ENCODE peak calls at places on chromosomes 16 and 17, in five cellular contexts. One of them, this sample, is unnamed.

GRCh38 chr17:40448639-40449261 is 5.5 kb downstream of the IGFBP4 start:
- DNase-seq in upper lobe of right lung: peak
- DNase-seq in suprapubic skin: no peak
- DNase-seq in CD4-positive, alpha-beta T cell: no peak
- DNase-seq in neural progenitor cell: no peak
- DNase-seq in this sample: no peak

GRCh38 chr17:80095038-80095843 is 6.1 kb upstream of the GAA start:
- DNase-seq in upper lobe of right lung: no peak
- DNase-seq in suprapubic skin: no peak
- DNase-seq in CD4-positive, alpha-beta T cell: no peak
- DNase-seq in neural progenitor cell: no peak
- DNase-seq in this sample: no peak

GRCh38 chr17:28493467-28493866 is 12.7 kb upstream of the FOXN1 start:
- DNase-seq in upper lobe of right lung: no peak
- DNase-seq in suprapubic skin: no peak
- DNase-seq in CD4-positive, alpha-beta T cell: no peak
- DNase-seq in neural progenitor cell: no peak
- DNase-seq in this sample: no peak

GRCh38 chr16:86979984-86980553 is 337.1 kb downstream of the C16orf95 start:
- DNase-seq in upper lobe of right lung: no peak
- DNase-seq in suprapubic skin: no peak
- DNase-seq in CD4-positive, alpha-beta T cell: no peak
- DNase-seq in neural progenitor cell: no peak
- DNase-seq in this sample: no peak

GRCh38 chr17:48561894-48562810 is 16.0 kb downstream of the HOXB4 start:
- DNase-seq in upper lobe of right lung: no peak
- DNase-seq in suprapubic skin: no peak
- DNase-seq in CD4-positive, alpha-beta T cell: no peak
- DNase-seq in neural progenitor cell: no peak
- DNase-seq in this sample: no peak

GRCh38 chr17:28810437-28810836 is 32.2 kb downstream of the FAM222B start:
- DNase-seq in upper lobe of right lung: no peak
- DNase-seq in suprapubic skin: no peak
- DNase-seq in CD4-positive, alpha-beta T cell: no peak
- DNase-seq in neural progenitor cell: no peak
- DNase-seq in this sample: no peak

GRCh38 chr16:57471852-57472664 is 9.6 kb downstream of the POLR2C start:
- DNase-seq in upper lobe of right lung: no peak
- DNase-seq in suprapubic skin: no peak
- DNase-seq in CD4-positive, alpha-beta T cell: no peak
- DNase-seq in neural progenitor cell: no peak
- DNase-seq in this sample: no peak

GRCh38 chr17:42311240-42312034 is 23.1 kb downstream of the STAT5A start:
- DNase-seq in upper lobe of right lung: peak
- DNase-seq in suprapubic skin: peak
- DNase-seq in CD4-positive, alpha-beta T cell: no peak
- DNase-seq in neural progenitor cell: peak
- DNase-seq in this sample: peak

GRCh38 chr16:30767767-30768465 is 5.8 kb downstream of the RNF40 start:
- DNase-seq in upper lobe of right lung: peak
- DNase-seq in suprapubic skin: no peak
- DNase-seq in CD4-positive, alpha-beta T cell: no peak
- DNase-seq in neural progenitor cell: no peak
- DNase-seq in this sample: no peak

GRCh38 chr17:10875411-10875810 is 37.5 kb upstream of the PIRT start:
- DNase-seq in upper lobe of right lung: no peak
- DNase-seq in suprapubic skin: no peak
- DNase-seq in CD4-positive, alpha-beta T cell: no peak
- DNase-seq in neural progenitor cell: peak
- DNase-seq in this sample: peak

GRCh38 chr17:48132375-48132774 is 24.8 kb downstream of the SNX11 start:
- DNase-seq in upper lobe of right lung: no peak
- DNase-seq in suprapubic skin: no peak
- DNase-seq in CD4-positive, alpha-beta T cell: no peak
- DNase-seq in neural progenitor cell: no peak
- DNase-seq in this sample: no peak

GRCh38 chr17:32142857-32143524 is 689 bp downstream of the RHOT1 start:
- DNase-seq in upper lobe of right lung: peak
- DNase-seq in suprapubic skin: no peak
- DNase-seq in CD4-positive, alpha-beta T cell: no peak
- DNase-seq in neural progenitor cell: peak
- DNase-seq in this sample: no peak

GRCh38 chr16:57732011-57732410 is 3.6 kb upstream of the KATNB1 start:
- DNase-seq in upper lobe of right lung: no peak
- DNase-seq in suprapubic skin: no peak
- DNase-seq in CD4-positive, alpha-beta T cell: no peak
- DNase-seq in neural progenitor cell: no peak
- DNase-seq in this sample: no peak

GRCh38 chr17:29867643-29868181 is 62.3 kb downstream of the SSH2 start:
- DNase-seq in upper lobe of right lung: no peak
- DNase-seq in suprapubic skin: no peak
- DNase-seq in CD4-positive, alpha-beta T cell: no peak
- DNase-seq in neural progenitor cell: no peak
- DNase-seq in this sample: no peak

GRCh38 chr17:78383725-78384471 is 5.4 kb downstream of the PGS1 start:
- DNase-seq in upper lobe of right lung: peak
- DNase-seq in suprapubic skin: no peak
- DNase-seq in CD4-positive, alpha-beta T cell: no peak
- DNase-seq in neural progenitor cell: no peak
- DNase-seq in this sample: no peak

GRCh38 chr17:13067629-13068303 is 49.9 kb upstream of the ELAC2 start:
- DNase-seq in upper lobe of right lung: no peak
- DNase-seq in suprapubic skin: no peak
- DNase-seq in CD4-positive, alpha-beta T cell: no peak
- DNase-seq in neural progenitor cell: no peak
- DNase-seq in this sample: no peak
- H3K27ac ChIP-seq in upper lobe of right lung: no peak
- H3K27ac ChIP-seq in suprapubic skin: no peak
- H3K27ac ChIP-seq in CD4-positive, alpha-beta T cell: no peak
- H3K27ac ChIP-seq in neural progenitor cell: no peak
- H3K27ac ChIP-seq in this sample: no peak

DNA sequence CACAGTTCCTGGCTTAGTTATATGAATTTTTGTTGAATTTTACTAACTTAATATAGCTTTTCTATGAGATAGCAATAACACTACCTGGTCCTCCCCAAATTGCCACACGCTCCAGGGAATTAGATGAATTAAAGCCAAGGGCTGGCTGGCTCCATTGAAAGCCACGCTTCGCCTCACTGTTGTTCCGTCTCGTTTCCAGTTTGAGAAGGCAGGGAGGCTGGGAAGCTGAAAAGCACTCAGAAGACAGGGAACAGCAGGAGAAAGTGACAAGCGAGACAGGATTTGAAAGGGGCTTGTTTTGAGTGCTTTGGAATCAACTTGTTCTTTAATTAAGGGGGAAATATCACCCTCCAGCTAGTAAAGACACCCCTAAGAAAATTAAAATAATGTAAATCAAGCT is 425.3 kb downstream of the CA10 start:
- DNase-seq in upper lobe of right lung: no peak
- DNase-seq in suprapubic skin: no peak
- DNase-seq in CD4-positive, alpha-beta T cell: no peak
- DNase-seq in neural progenitor cell: peak
- DNase-seq in this sample: no peak
- H3K27ac ChIP-seq in upper lobe of right lung: no peak
- H3K27ac ChIP-seq in suprapubic skin: no peak
- H3K27ac ChIP-seq in CD4-positive, alpha-beta T cell: no peak
- H3K27ac ChIP-seq in neural progenitor cell: peak
- H3K27ac ChIP-seq in this sample: no peak

GRCh38 chr16:12290868-12291267 is 314.3 kb downstream of the SNX29 start:
- DNase-seq in upper lobe of right lung: no peak
- DNase-seq in suprapubic skin: no peak
- DNase-seq in CD4-positive, alpha-beta T cell: no peak
- DNase-seq in neural progenitor cell: no peak
- DNase-seq in this sample: no peak
- H3K27ac ChIP-seq in upper lobe of right lung: no peak
- H3K27ac ChIP-seq in suprapubic skin: no peak
- H3K27ac ChIP-seq in CD4-positive, alpha-beta T cell: no peak
- H3K27ac ChIP-seq in neural progenitor cell: no peak
- H3K27ac ChIP-seq in this sample: no peak

DNA sequence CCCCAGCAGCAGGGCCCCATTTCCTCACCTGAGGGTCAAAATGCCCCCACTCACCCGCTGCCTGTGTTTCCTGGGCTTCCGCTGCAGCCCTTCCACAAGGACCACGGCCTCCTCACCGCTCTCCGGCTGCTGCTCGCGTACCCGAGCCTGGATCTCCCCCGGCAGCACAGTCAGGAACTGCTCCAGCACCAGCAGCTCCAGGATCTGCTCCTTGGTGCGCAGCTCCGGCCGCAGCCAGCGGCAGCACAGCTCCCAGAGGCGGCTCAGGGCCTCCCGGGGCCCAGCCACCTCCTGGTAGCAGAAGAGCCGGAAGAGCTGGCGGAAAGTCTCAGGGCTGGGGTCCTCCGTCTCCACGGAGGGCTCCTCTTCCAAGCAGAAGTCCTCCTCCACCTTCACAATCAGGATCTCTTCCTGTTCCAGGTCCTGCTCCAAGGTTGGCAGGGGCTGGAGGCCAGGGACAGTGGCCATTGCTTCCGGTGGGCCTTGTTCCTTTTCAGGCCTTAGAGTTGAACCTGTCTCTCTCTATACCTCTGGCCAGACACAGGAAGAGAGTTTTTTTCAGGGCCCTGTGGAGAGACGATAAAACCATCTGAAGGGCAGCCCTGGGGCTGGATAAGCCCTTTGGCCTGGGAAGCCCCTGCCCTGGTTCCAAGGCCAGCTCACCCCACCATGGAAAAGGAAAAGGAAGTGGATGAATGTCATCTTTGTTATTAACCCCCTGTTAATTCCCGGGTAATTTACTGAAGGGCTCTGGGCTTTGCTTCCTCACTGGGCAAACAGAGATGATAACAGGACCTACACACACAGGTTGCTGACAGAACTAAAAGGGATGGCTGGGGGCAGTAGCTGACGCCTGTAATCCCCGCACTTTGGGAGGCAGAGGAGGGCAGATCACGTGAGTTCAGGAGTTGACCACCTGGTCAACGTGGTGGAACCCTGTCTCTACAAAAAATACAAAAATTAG is 1.2 kb downstream of the ZNF500 start:
- DNase-seq in upper lobe of right lung: no peak
- DNase-seq in suprapubic skin: no peak
- DNase-seq in CD4-positive, alpha-beta T cell: no peak
- DNase-seq in neural progenitor cell: no peak
- DNase-seq in this sample: no peak
- H3K27ac ChIP-seq in upper lobe of right lung: no peak
- H3K27ac ChIP-seq in suprapubic skin: no peak
- H3K27ac ChIP-seq in CD4-positive, alpha-beta T cell: no peak
- H3K27ac ChIP-seq in neural progenitor cell: no peak
- H3K27ac ChIP-seq in this sample: no peak

GRCh38 chr17:34568953-34569352 is 10.4 kb upstream of the TMEM132E start:
- DNase-seq in upper lobe of right lung: no peak
- DNase-seq in suprapubic skin: no peak
- DNase-seq in CD4-positive, alpha-beta T cell: no peak
- DNase-seq in neural progenitor cell: no peak
- DNase-seq in this sample: no peak

GRCh38 chr17:34566873-34567272 is 12.5 kb upstream of the TMEM132E start:
- DNase-seq in upper lobe of right lung: no peak
- DNase-seq in suprapubic skin: no peak
- DNase-seq in CD4-positive, alpha-beta T cell: no peak
- DNase-seq in neural progenitor cell: no peak
- DNase-seq in this sample: no peak

GRCh38 chr17:34567665-34568064 is 11.7 kb upstream of the TMEM132E start:
- DNase-seq in upper lobe of right lung: no peak
- DNase-seq in suprapubic skin: no peak
- DNase-seq in CD4-positive, alpha-beta T cell: no peak
- DNase-seq in neural progenitor cell: no peak
- DNase-seq in this sample: no peak

GRCh38 chr17:34566201-34566600 is 13.2 kb upstream of the TMEM132E start:
- DNase-seq in upper lobe of right lung: no peak
- DNase-seq in suprapubic skin: no peak
- DNase-seq in CD4-positive, alpha-beta T cell: no peak
- DNase-seq in neural progenitor cell: no peak
- DNase-seq in this sample: no peak

GRCh38 chr17:34565715-34566114 is 13.7 kb upstream of the TMEM132E start:
- DNase-seq in upper lobe of right lung: no peak
- DNase-seq in suprapubic skin: no peak
- DNase-seq in CD4-positive, alpha-beta T cell: no peak
- DNase-seq in neural progenitor cell: no peak
- DNase-seq in this sample: no peak
- H3K27ac ChIP-seq in upper lobe of right lung: no peak
- H3K27ac ChIP-seq in suprapubic skin: no peak
- H3K27ac ChIP-seq in CD4-positive, alpha-beta T cell: no peak
- H3K27ac ChIP-seq in neural progenitor cell: no peak
- H3K27ac ChIP-seq in this sample: no peak

GRCh38 chr17:71494456-71494855 is 626.4 kb upstream of the SOX9 start:
- DNase-seq in upper lobe of right lung: no peak
- DNase-seq in suprapubic skin: no peak
- DNase-seq in CD4-positive, alpha-beta T cell: no peak
- DNase-seq in neural progenitor cell: no peak
- DNase-seq in this sample: no peak
- H3K27ac ChIP-seq in upper lobe of right lung: no peak
- H3K27ac ChIP-seq in suprapubic skin: no peak
- H3K27ac ChIP-seq in CD4-positive, alpha-beta T cell: no peak
- H3K27ac ChIP-seq in neural progenitor cell: no peak
- H3K27ac ChIP-seq in this sample: no peak

This sample was measured in substantia nigra.